ENCODE peak calls at places on chromosome 12, in nine cellular contexts. One of them, this sample, is unnamed. For H3K36me3, the result is how much of the 10 kb centered on the place peaks cover.

GRCh38 chr12:39620664-39621658 is 1.4 kb upstream of the ABCD2 start:
- DNase-seq in H7: no peak
- DNase-seq in left ventricle myocardium inferior: no peak
- DNase-seq in fibroblast of lung: peak
- DNase-seq in heart left ventricle: no peak
- DNase-seq in CD4-positive, alpha-beta memory T cell: peak
- DNase-seq in iPS DF 6.9: no peak
- DNase-seq in mesendoderm: peak
- DNase-seq in heart right ventricle: no peak
- DNase-seq in this sample: no peak

GRCh38 chr12:78157199-78157598 is 326.5 kb downstream of the NAV3 start:
- DNase-seq in heart left ventricle: no peak
- DNase-seq in CD4-positive, alpha-beta memory T cell: no peak
- DNase-seq in mesendoderm: no peak
- DNase-seq in H7: no peak
- DNase-seq in left ventricle myocardium inferior: no peak
- DNase-seq in heart right ventricle: no peak
- DNase-seq in iPS DF 6.9: no peak
- DNase-seq in fibroblast of lung: peak
- DNase-seq in this sample: no peak

GRCh38 chr12:623172-623864 is 39.9 kb downstream of the NINJ2 start:
- DNase-seq in CD4-positive, alpha-beta memory T cell: no peak
- DNase-seq in heart right ventricle: no peak
- DNase-seq in heart left ventricle: no peak
- DNase-seq in fibroblast of lung: no peak
- DNase-seq in left ventricle myocardium inferior: no peak
- DNase-seq in H7: no peak
- DNase-seq in mesendoderm: peak
- DNase-seq in iPS DF 6.9: no peak
- DNase-seq in this sample: no peak

GRCh38 chr12:108235231-108235959 is 103.7 kb downstream of the CMKLR1 start:
- DNase-seq in heart left ventricle: no peak
- DNase-seq in CD4-positive, alpha-beta memory T cell: no peak
- DNase-seq in left ventricle myocardium inferior: no peak
- DNase-seq in iPS DF 6.9: no peak
- DNase-seq in H7: peak
- DNase-seq in heart right ventricle: no peak
- DNase-seq in mesendoderm: peak
- DNase-seq in fibroblast of lung: no peak
- DNase-seq in this sample: no peak

GRCh38 chr12:69686731-69687130 is 12.4 kb downstream of the BEST3 start:
- DNase-seq in fibroblast of lung: no peak
- DNase-seq in CD4-positive, alpha-beta memory T cell: no peak
- DNase-seq in mesendoderm: no peak
- DNase-seq in H7: no peak
- DNase-seq in heart right ventricle: no peak
- DNase-seq in left ventricle myocardium inferior: no peak
- DNase-seq in iPS DF 6.9: no peak
- DNase-seq in heart left ventricle: no peak
- DNase-seq in this sample: no peak

GRCh38 chr12:108237272-108237671 is 101.8 kb downstream of the CMKLR1 start:
- DNase-seq in H7: peak
- DNase-seq in left ventricle myocardium inferior: no peak
- DNase-seq in mesendoderm: peak
- DNase-seq in CD4-positive, alpha-beta memory T cell: no peak
- DNase-seq in heart left ventricle: no peak
- DNase-seq in fibroblast of lung: no peak
- DNase-seq in heart right ventricle: no peak
- DNase-seq in iPS DF 6.9: no peak
- DNase-seq in this sample: no peak

GRCh38 chr12:120496353-120497340 is 734 bp downstream of the DYNLL1 start:
- DNase-seq in left ventricle myocardium inferior: peak
- DNase-seq in CD4-positive, alpha-beta memory T cell: peak
- DNase-seq in heart right ventricle: peak
- DNase-seq in fibroblast of lung: peak
- DNase-seq in mesendoderm: peak
- DNase-seq in H7: peak
- DNase-seq in heart left ventricle: peak
- DNase-seq in iPS DF 6.9: no peak
- DNase-seq in this sample: peak

GRCh38 chr12:122050706-122051105 is 27.9 kb upstream of the MLXIP start:
- DNase-seq in heart right ventricle: no peak
- DNase-seq in fibroblast of lung: no peak
- DNase-seq in CD4-positive, alpha-beta memory T cell: no peak
- DNase-seq in mesendoderm: no peak
- DNase-seq in heart left ventricle: no peak
- DNase-seq in iPS DF 6.9: no peak
- DNase-seq in H7: no peak
- DNase-seq in left ventricle myocardium inferior: no peak
- DNase-seq in this sample: no peak

GRCh38 chr12:34602213-34602940 is 580.1 kb downstream of the ALG10 start:
- DNase-seq in left ventricle myocardium inferior: no peak
- DNase-seq in H7: peak
- DNase-seq in heart left ventricle: no peak
- DNase-seq in mesendoderm: no peak
- DNase-seq in fibroblast of lung: no peak
- DNase-seq in heart right ventricle: no peak
- DNase-seq in iPS DF 6.9: no peak
- DNase-seq in CD4-positive, alpha-beta memory T cell: no peak
- DNase-seq in this sample: no peak

GRCh38 chr12:14836336-14837210 is 6.8 kb downstream of the ART4 start:
- DNase-seq in H7: no peak
- DNase-seq in fibroblast of lung: peak
- DNase-seq in iPS DF 6.9: no peak
- DNase-seq in heart right ventricle: no peak
- DNase-seq in mesendoderm: peak
- DNase-seq in CD4-positive, alpha-beta memory T cell: no peak
- DNase-seq in heart left ventricle: no peak
- DNase-seq in left ventricle myocardium inferior: no peak
- DNase-seq in this sample: no peak

GRCh38 chr12:70852416-70853150 is 68.0 kb downstream of the PTPRR start:
- DNase-seq in left ventricle myocardium inferior: no peak
- DNase-seq in H7: no peak
- DNase-seq in CD4-positive, alpha-beta memory T cell: no peak
- DNase-seq in mesendoderm: no peak
- DNase-seq in iPS DF 6.9: no peak
- DNase-seq in fibroblast of lung: no peak
- DNase-seq in heart right ventricle: no peak
- DNase-seq in heart left ventricle: no peak
- DNase-seq in this sample: no peak
- H3K36me3 ChIP-seq in left ventricle myocardium inferior: under half
- H3K36me3 ChIP-seq in H7: under half
- H3K36me3 ChIP-seq in CD4-positive, alpha-beta memory T cell: under half
- H3K36me3 ChIP-seq in mesendoderm: under half
- H3K36me3 ChIP-seq in iPS DF 6.9: under half
- H3K36me3 ChIP-seq in fibroblast of lung: under half
- H3K36me3 ChIP-seq in heart right ventricle: under half
- H3K36me3 ChIP-seq in heart left ventricle: under half
- H3K36me3 ChIP-seq in this sample: under half

GRCh38 chr12:8026282-8026637 is 6.3 kb upstream of the FOXJ2 start:
- DNase-seq in heart left ventricle: no peak
- DNase-seq in H7: no peak
- DNase-seq in left ventricle myocardium inferior: no peak
- DNase-seq in mesendoderm: no peak
- DNase-seq in fibroblast of lung: no peak
- DNase-seq in CD4-positive, alpha-beta memory T cell: no peak
- DNase-seq in heart right ventricle: no peak
- DNase-seq in iPS DF 6.9: no peak
- DNase-seq in this sample: no peak

GRCh38 chr12:8031872-8032241 is 659 bp upstream of the FOXJ2 start:
- DNase-seq in H7: peak
- DNase-seq in CD4-positive, alpha-beta memory T cell: no peak
- DNase-seq in heart left ventricle: no peak
- DNase-seq in left ventricle myocardium inferior: no peak
- DNase-seq in mesendoderm: no peak
- DNase-seq in heart right ventricle: no peak
- DNase-seq in iPS DF 6.9: no peak
- DNase-seq in fibroblast of lung: no peak
- DNase-seq in this sample: no peak

GRCh38 chr12:8027856-8028255 is 4.7 kb upstream of the FOXJ2 start:
- DNase-seq in H7: no peak
- DNase-seq in heart left ventricle: no peak
- DNase-seq in iPS DF 6.9: no peak
- DNase-seq in mesendoderm: no peak
- DNase-seq in fibroblast of lung: no peak
- DNase-seq in left ventricle myocardium inferior: no peak
- DNase-seq in CD4-positive, alpha-beta memory T cell: no peak
- DNase-seq in heart right ventricle: no peak
- DNase-seq in this sample: no peak

GRCh38 chr12:8030189-8030588 is 2.3 kb upstream of the FOXJ2 start:
- DNase-seq in iPS DF 6.9: no peak
- DNase-seq in CD4-positive, alpha-beta memory T cell: no peak
- DNase-seq in heart right ventricle: no peak
- DNase-seq in left ventricle myocardium inferior: no peak
- DNase-seq in heart left ventricle: no peak
- DNase-seq in H7: no peak
- DNase-seq in fibroblast of lung: no peak
- DNase-seq in mesendoderm: no peak
- DNase-seq in this sample: no peak

DNA sequence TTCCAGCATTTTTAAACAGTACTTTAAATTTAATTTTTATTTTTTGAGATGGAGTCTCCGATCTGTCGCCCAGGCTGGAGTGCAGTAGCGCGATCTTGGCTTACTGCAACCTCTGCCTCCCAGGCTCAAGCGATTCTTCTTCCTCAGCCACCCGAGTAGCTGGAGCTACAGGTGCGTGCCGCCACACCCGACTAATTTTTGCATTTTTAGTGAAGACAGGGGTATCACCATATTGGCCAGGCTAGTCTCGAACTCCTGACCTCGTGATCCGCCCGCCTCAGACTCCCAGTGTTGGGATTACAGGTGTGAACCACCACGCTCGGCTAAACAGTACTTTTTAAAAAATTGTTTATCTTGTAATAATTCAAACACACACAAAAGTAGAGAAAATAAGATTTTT is 4.2 kb upstream of the FOXJ2 start:
- DNase-seq in H7: no peak
- DNase-seq in fibroblast of lung: no peak
- DNase-seq in CD4-positive, alpha-beta memory T cell: no peak
- DNase-seq in left ventricle myocardium inferior: no peak
- DNase-seq in mesendoderm: no peak
- DNase-seq in iPS DF 6.9: no peak
- DNase-seq in heart right ventricle: no peak
- DNase-seq in heart left ventricle: no peak
- DNase-seq in this sample: no peak
- H3K4me3 ChIP-seq in H7: no peak
- H3K4me3 ChIP-seq in fibroblast of lung: no peak
- H3K4me3 ChIP-seq in CD4-positive, alpha-beta memory T cell: no peak
- H3K4me3 ChIP-seq in left ventricle myocardium inferior: no peak
- H3K4me3 ChIP-seq in mesendoderm: no peak
- H3K4me3 ChIP-seq in iPS DF 6.9: no peak
- H3K4me3 ChIP-seq in heart right ventricle: no peak
- H3K4me3 ChIP-seq in heart left ventricle: no peak
- H3K4me3 ChIP-seq in this sample: no peak

GRCh38 chr12:125093681-125094025 is 28.4 kb downstream of the AACS start:
- DNase-seq in left ventricle myocardium inferior: no peak
- DNase-seq in heart right ventricle: no peak
- DNase-seq in fibroblast of lung: no peak
- DNase-seq in heart left ventricle: no peak
- DNase-seq in mesendoderm: no peak
- DNase-seq in iPS DF 6.9: no peak
- DNase-seq in H7: peak
- DNase-seq in CD4-positive, alpha-beta memory T cell: no peak
- DNase-seq in this sample: no peak

GRCh38 chr12:125090437-125090836 is 25.2 kb downstream of the AACS start:
- DNase-seq in heart right ventricle: no peak
- DNase-seq in iPS DF 6.9: no peak
- DNase-seq in mesendoderm: no peak
- DNase-seq in fibroblast of lung: no peak
- DNase-seq in heart left ventricle: no peak
- DNase-seq in left ventricle myocardium inferior: no peak
- DNase-seq in CD4-positive, alpha-beta memory T cell: no peak
- DNase-seq in H7: no peak
- DNase-seq in this sample: no peak

GRCh38 chr12:125091401-125091800 is 26.2 kb downstream of the AACS start:
- DNase-seq in left ventricle myocardium inferior: no peak
- DNase-seq in H7: no peak
- DNase-seq in fibroblast of lung: no peak
- DNase-seq in heart left ventricle: no peak
- DNase-seq in CD4-positive, alpha-beta memory T cell: no peak
- DNase-seq in mesendoderm: no peak
- DNase-seq in heart right ventricle: no peak
- DNase-seq in iPS DF 6.9: no peak
- DNase-seq in this sample: no peak

GRCh38 chr12:125092872-125093680 is 27.8 kb downstream of the AACS start:
- DNase-seq in fibroblast of lung: peak
- DNase-seq in iPS DF 6.9: no peak
- DNase-seq in heart right ventricle: peak
- DNase-seq in H7: peak
- DNase-seq in heart left ventricle: peak
- DNase-seq in CD4-positive, alpha-beta memory T cell: no peak
- DNase-seq in mesendoderm: no peak
- DNase-seq in left ventricle myocardium inferior: peak
- DNase-seq in this sample: no peak

GRCh38 chr12:125092108-125092871 is 27.1 kb downstream of the AACS start:
- DNase-seq in left ventricle myocardium inferior: peak
- DNase-seq in CD4-positive, alpha-beta memory T cell: no peak
- DNase-seq in heart left ventricle: no peak
- DNase-seq in heart right ventricle: no peak
- DNase-seq in iPS DF 6.9: no peak
- DNase-seq in mesendoderm: no peak
- DNase-seq in H7: no peak
- DNase-seq in fibroblast of lung: no peak
- DNase-seq in this sample: no peak
- H3K36me3 ChIP-seq in left ventricle myocardium inferior: under half
- H3K36me3 ChIP-seq in CD4-positive, alpha-beta memory T cell: under half
- H3K36me3 ChIP-seq in heart left ventricle: under half
- H3K36me3 ChIP-seq in heart right ventricle: under half
- H3K36me3 ChIP-seq in iPS DF 6.9: under half
- H3K36me3 ChIP-seq in mesendoderm: under half
- H3K36me3 ChIP-seq in H7: under half
- H3K36me3 ChIP-seq in fibroblast of lung: under half
- H3K36me3 ChIP-seq in this sample: under half

GRCh38 chr12:117827660-117828059 is 141.1 kb downstream of the KSR2 start:
- DNase-seq in iPS DF 6.9: no peak
- DNase-seq in H7: no peak
- DNase-seq in CD4-positive, alpha-beta memory T cell: no peak
- DNase-seq in left ventricle myocardium inferior: no peak
- DNase-seq in fibroblast of lung: no peak
- DNase-seq in heart left ventricle: no peak
- DNase-seq in mesendoderm: no peak
- DNase-seq in heart right ventricle: no peak
- DNase-seq in this sample: no peak

GRCh38 chr12:117821480-117822175 is 147.2 kb downstream of the KSR2 start:
- DNase-seq in mesendoderm: no peak
- DNase-seq in heart left ventricle: no peak
- DNase-seq in heart right ventricle: no peak
- DNase-seq in left ventricle myocardium inferior: no peak
- DNase-seq in fibroblast of lung: no peak
- DNase-seq in H7: no peak
- DNase-seq in CD4-positive, alpha-beta memory T cell: no peak
- DNase-seq in iPS DF 6.9: no peak
- DNase-seq in this sample: peak

GRCh38 chr12:117829108-117829507 is 139.7 kb downstream of the KSR2 start:
- DNase-seq in CD4-positive, alpha-beta memory T cell: no peak
- DNase-seq in mesendoderm: no peak
- DNase-seq in left ventricle myocardium inferior: no peak
- DNase-seq in H7: no peak
- DNase-seq in fibroblast of lung: no peak
- DNase-seq in iPS DF 6.9: no peak
- DNase-seq in heart left ventricle: no peak
- DNase-seq in heart right ventricle: no peak
- DNase-seq in this sample: no peak

GRCh38 chr12:117830471-117830870 is 138.3 kb downstream of the KSR2 start:
- DNase-seq in heart left ventricle: no peak
- DNase-seq in iPS DF 6.9: no peak
- DNase-seq in H7: no peak
- DNase-seq in CD4-positive, alpha-beta memory T cell: no peak
- DNase-seq in mesendoderm: no peak
- DNase-seq in heart right ventricle: no peak
- DNase-seq in fibroblast of lung: peak
- DNase-seq in left ventricle myocardium inferior: no peak
- DNase-seq in this sample: no peak

GRCh38 chr12:117825827-117826226 is 143.0 kb downstream of the KSR2 start:
- DNase-seq in iPS DF 6.9: no peak
- DNase-seq in CD4-positive, alpha-beta memory T cell: no peak
- DNase-seq in left ventricle myocardium inferior: no peak
- DNase-seq in mesendoderm: no peak
- DNase-seq in fibroblast of lung: no peak
- DNase-seq in heart right ventricle: no peak
- DNase-seq in heart left ventricle: no peak
- DNase-seq in H7: no peak
- DNase-seq in this sample: no peak
- H3K4me3 ChIP-seq in iPS DF 6.9: no peak
- H3K4me3 ChIP-seq in CD4-positive, alpha-beta memory T cell: no peak
- H3K4me3 ChIP-seq in left ventricle myocardium inferior: no peak
- H3K4me3 ChIP-seq in mesendoderm: no peak
- H3K4me3 ChIP-seq in fibroblast of lung: no peak
- H3K4me3 ChIP-seq in heart right ventricle: no peak
- H3K4me3 ChIP-seq in heart left ventricle: no peak
- H3K4me3 ChIP-seq in H7: no peak
- H3K4me3 ChIP-seq in this sample: no peak

This sample was measured in prostate gland.